ENCODE peak calls at places on chromosomes 6 and 20, in ten cellular contexts. One of them, this sample, is unnamed.

GRCh38 chr20:1460275-1460674 is 6.4 kb downstream of the NSFL1C start:
- DNase-seq in tibial nerve: no peak
- DNase-seq in breast epithelium: no peak
- DNase-seq in aorta: no peak
- DNase-seq in endothelial cell of umbilical vein: no peak
- DNase-seq in OCI-LY7: no peak
- DNase-seq in suprapubic skin: no peak
- DNase-seq in kidney: no peak
- DNase-seq in ovary: no peak
- DNase-seq in adipocyte: no peak
- DNase-seq in this sample: no peak

GRCh38 chr6:163133017-163133416 is 281.5 kb upstream of the QKI start:
- DNase-seq in tibial nerve: no peak
- DNase-seq in breast epithelium: no peak
- DNase-seq in aorta: no peak
- DNase-seq in endothelial cell of umbilical vein: no peak
- DNase-seq in OCI-LY7: no peak
- DNase-seq in suprapubic skin: no peak
- DNase-seq in kidney: no peak
- DNase-seq in ovary: no peak
- DNase-seq in adipocyte: no peak
- DNase-seq in this sample: no peak

GRCh38 chr20:3782597-3782996 is 1.3 kb upstream of the SPEF1 start:
- DNase-seq in tibial nerve: no peak
- DNase-seq in breast epithelium: no peak
- DNase-seq in aorta: peak; percentile 43
- DNase-seq in endothelial cell of umbilical vein: no peak
- DNase-seq in OCI-LY7: no peak
- DNase-seq in suprapubic skin: no peak
- DNase-seq in kidney: no peak
- DNase-seq in ovary: no peak
- DNase-seq in adipocyte: no peak
- DNase-seq in this sample: no peak

GRCh38 chr6:114100421-114100820 is 129.5 kb upstream of the HDAC2 start:
- DNase-seq in tibial nerve: no peak
- DNase-seq in breast epithelium: no peak
- DNase-seq in aorta: no peak
- DNase-seq in endothelial cell of umbilical vein: peak; percentile 3
- DNase-seq in OCI-LY7: no peak
- DNase-seq in suprapubic skin: no peak
- DNase-seq in kidney: no peak
- DNase-seq in ovary: no peak
- DNase-seq in adipocyte: no peak
- DNase-seq in this sample: no peak

GRCh38 chr6:1884313-1884712 is 274.6 kb downstream of the FOXC1 start:
- DNase-seq in tibial nerve: no peak
- DNase-seq in breast epithelium: no peak
- DNase-seq in aorta: no peak
- DNase-seq in endothelial cell of umbilical vein: no peak
- DNase-seq in OCI-LY7: no peak
- DNase-seq in suprapubic skin: no peak
- DNase-seq in kidney: no peak
- DNase-seq in ovary: no peak
- DNase-seq in adipocyte: no peak
- DNase-seq in this sample: no peak

GRCh38 chr6:126002755-126003390 is 16.5 kb downstream of the TRMT11 start:
- DNase-seq in tibial nerve: no peak
- DNase-seq in breast epithelium: no peak
- DNase-seq in aorta: no peak
- DNase-seq in endothelial cell of umbilical vein: no peak
- DNase-seq in OCI-LY7: no peak
- DNase-seq in suprapubic skin: no peak
- DNase-seq in kidney: no peak
- DNase-seq in ovary: no peak
- DNase-seq in adipocyte: no peak
- DNase-seq in this sample: no peak

GRCh38 chr6:42929928-42930360 is 664 bp downstream of the CNPY3 start:
- DNase-seq in tibial nerve: no peak
- DNase-seq in breast epithelium: no peak
- DNase-seq in aorta: peak; percentile 62
- DNase-seq in endothelial cell of umbilical vein: peak; percentile 72
- DNase-seq in OCI-LY7: peak; percentile 95
- DNase-seq in suprapubic skin: no peak
- DNase-seq in kidney: no peak
- DNase-seq in ovary: no peak
- DNase-seq in adipocyte: peak; percentile 83
- DNase-seq in this sample: peak; percentile 46

GRCh38 chr6:45830441-45831139 is 185.1 kb downstream of the CLIC5 start:
- DNase-seq in tibial nerve: no peak
- DNase-seq in breast epithelium: no peak
- DNase-seq in aorta: no peak
- DNase-seq in endothelial cell of umbilical vein: no peak
- DNase-seq in OCI-LY7: peak; percentile 16
- DNase-seq in suprapubic skin: no peak
- DNase-seq in kidney: no peak
- DNase-seq in ovary: no peak
- DNase-seq in adipocyte: no peak
- DNase-seq in this sample: no peak

GRCh38 chr6:13615802-13616140 is 636 bp downstream of the NOL7 start:
- DNase-seq in tibial nerve: peak; percentile 22
- DNase-seq in breast epithelium: no peak
- DNase-seq in aorta: peak; percentile 76
- DNase-seq in endothelial cell of umbilical vein: no peak
- DNase-seq in OCI-LY7: peak; percentile 48
- DNase-seq in suprapubic skin: peak; percentile 74
- DNase-seq in kidney: peak; percentile 84
- DNase-seq in ovary: peak; percentile 55
- DNase-seq in adipocyte: peak; percentile 82
- DNase-seq in this sample: peak; percentile 43

GRCh38 chr20:18739785-18740184 is 73.8 kb upstream of the SCP2D1 start:
- DNase-seq in tibial nerve: no peak
- DNase-seq in breast epithelium: no peak
- DNase-seq in aorta: no peak
- DNase-seq in endothelial cell of umbilical vein: no peak
- DNase-seq in OCI-LY7: no peak
- DNase-seq in suprapubic skin: no peak
- DNase-seq in kidney: peak; percentile 70
- DNase-seq in ovary: peak; percentile 52
- DNase-seq in adipocyte: peak; percentile 72
- DNase-seq in this sample: no peak

GRCh38 chr20:63202811-63203526 is 13.0 kb downstream of the YTHDF1 start:
- DNase-seq in tibial nerve: no peak
- DNase-seq in breast epithelium: no peak
- DNase-seq in aorta: no peak
- DNase-seq in endothelial cell of umbilical vein: no peak
- DNase-seq in OCI-LY7: no peak
- DNase-seq in suprapubic skin: no peak
- DNase-seq in kidney: peak; percentile 54
- DNase-seq in ovary: no peak
- DNase-seq in adipocyte: no peak
- DNase-seq in this sample: no peak

GRCh38 chr6:35511980-35512379 is 716 bp downstream of the TULP1 start:
- DNase-seq in tibial nerve: no peak
- DNase-seq in breast epithelium: no peak
- DNase-seq in aorta: no peak
- DNase-seq in endothelial cell of umbilical vein: no peak
- DNase-seq in OCI-LY7: no peak
- DNase-seq in suprapubic skin: no peak
- DNase-seq in kidney: no peak
- DNase-seq in ovary: no peak
- DNase-seq in adipocyte: no peak
- DNase-seq in this sample: no peak

GRCh38 chr6:113591896-113592827 is 265.0 kb upstream of the MARCKS start:
- DNase-seq in tibial nerve: no peak
- DNase-seq in breast epithelium: no peak
- DNase-seq in aorta: no peak
- DNase-seq in endothelial cell of umbilical vein: peak; percentile 78
- DNase-seq in OCI-LY7: no peak
- DNase-seq in suprapubic skin: no peak
- DNase-seq in kidney: no peak
- DNase-seq in ovary: no peak
- DNase-seq in adipocyte: peak; percentile 64
- DNase-seq in this sample: no peak

GRCh38 chr6:7996538-7997225 is 67.5 kb downstream of the BLOC1S5 start:
- DNase-seq in tibial nerve: no peak
- DNase-seq in breast epithelium: no peak
- DNase-seq in aorta: no peak
- DNase-seq in endothelial cell of umbilical vein: peak; percentile 95
- DNase-seq in OCI-LY7: no peak
- DNase-seq in suprapubic skin: no peak
- DNase-seq in kidney: no peak
- DNase-seq in ovary: no peak
- DNase-seq in adipocyte: peak; percentile 63
- DNase-seq in this sample: no peak

GRCh38 chr6:5582758-5583157 is 321.4 kb downstream of the FARS2 start:
- DNase-seq in tibial nerve: no peak
- DNase-seq in breast epithelium: no peak
- DNase-seq in aorta: no peak
- DNase-seq in endothelial cell of umbilical vein: no peak
- DNase-seq in OCI-LY7: no peak
- DNase-seq in suprapubic skin: no peak
- DNase-seq in kidney: no peak
- DNase-seq in ovary: no peak
- DNase-seq in adipocyte: no peak
- DNase-seq in this sample: no peak

GRCh38 chr6:37149750-37150149 is 20.2 kb upstream of the PIM1 start:
- DNase-seq in tibial nerve: no peak
- DNase-seq in breast epithelium: no peak
- DNase-seq in aorta: no peak
- DNase-seq in endothelial cell of umbilical vein: no peak
- DNase-seq in OCI-LY7: no peak
- DNase-seq in suprapubic skin: no peak
- DNase-seq in kidney: no peak
- DNase-seq in ovary: no peak
- DNase-seq in adipocyte: no peak
- DNase-seq in this sample: no peak

DNA sequence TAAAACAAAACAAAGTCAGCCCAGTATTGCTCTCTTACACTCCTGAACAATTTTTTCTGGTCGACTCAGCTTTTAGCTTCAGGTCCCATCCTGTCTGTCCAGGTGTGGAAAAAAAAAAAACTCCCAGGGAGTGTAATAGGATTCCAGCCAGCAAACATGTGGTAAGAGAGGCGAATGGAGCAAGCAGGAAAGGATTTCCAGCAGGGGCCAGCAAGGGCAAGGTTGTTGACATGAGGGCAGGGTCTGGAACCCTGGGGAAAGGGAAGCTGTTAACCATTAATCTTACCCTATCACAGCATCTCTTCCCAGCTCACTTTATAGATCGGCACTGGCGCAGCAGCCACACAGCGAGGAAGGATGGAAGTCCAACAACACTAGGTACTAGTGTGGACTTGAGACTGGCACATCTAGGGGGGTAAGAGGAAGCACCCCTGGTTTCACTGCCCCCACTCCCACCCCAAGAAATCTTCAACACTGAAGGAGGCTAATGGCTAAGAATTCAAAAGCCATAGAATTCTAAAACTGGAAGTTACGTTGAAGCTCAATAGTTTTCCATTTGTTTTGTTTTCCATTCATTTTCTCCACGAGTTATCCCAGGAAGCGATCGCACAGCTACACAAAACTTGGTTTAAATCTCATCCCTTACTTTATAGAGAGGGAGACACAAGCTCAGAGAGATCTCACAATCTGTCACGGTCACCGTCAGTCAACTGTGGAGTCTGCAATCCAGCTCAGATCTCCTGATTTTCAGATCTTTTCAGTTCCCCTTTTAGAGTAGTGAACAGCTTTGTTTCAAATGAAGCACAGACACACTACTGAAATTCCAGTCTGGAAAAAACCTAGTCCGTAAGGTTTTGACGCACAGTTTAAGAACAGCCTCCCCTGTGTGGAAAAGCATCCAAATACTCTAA is 53.4 kb downstream of the SLC22A23 start:
- DNase-seq in tibial nerve: no peak
- DNase-seq in breast epithelium: no peak
- DNase-seq in aorta: no peak
- DNase-seq in endothelial cell of umbilical vein: peak; percentile 15
- DNase-seq in OCI-LY7: no peak
- DNase-seq in suprapubic skin: no peak
- DNase-seq in kidney: no peak
- DNase-seq in ovary: no peak
- DNase-seq in adipocyte: no peak
- DNase-seq in this sample: no peak
- H3K4me1 ChIP-seq in tibial nerve: peaks cover 3% of the 10 kb centered on the region
- H3K4me1 ChIP-seq in breast epithelium: peaks cover 7% of the 10 kb centered on the region
- H3K4me1 ChIP-seq in aorta: no peaks in the 10 kb centered on the region
- H3K4me1 ChIP-seq in endothelial cell of umbilical vein: no peaks in the 10 kb centered on the region
- H3K4me1 ChIP-seq in OCI-LY7: no peaks in the 10 kb centered on the region
- H3K4me1 ChIP-seq in suprapubic skin: peaks cover 54% of the 10 kb centered on the region
- H3K4me1 ChIP-seq in kidney: peaks cover 46% of the 10 kb centered on the region
- H3K4me1 ChIP-seq in ovary: peaks cover 9% of the 10 kb centered on the region
- H3K4me1 ChIP-seq in adipocyte: peaks cover 65% of the 10 kb centered on the region
- H3K4me1 ChIP-seq in this sample: no peaks in the 10 kb centered on the region

GRCh38 chr6:137874204-137875001 is 7.3 kb downstream of the TNFAIP3 start:
- DNase-seq in tibial nerve: no peak
- DNase-seq in breast epithelium: no peak
- DNase-seq in aorta: no peak
- DNase-seq in endothelial cell of umbilical vein: peak; percentile 49
- DNase-seq in OCI-LY7: no peak
- DNase-seq in suprapubic skin: no peak
- DNase-seq in kidney: no peak
- DNase-seq in ovary: no peak
- DNase-seq in adipocyte: no peak
- DNase-seq in this sample: no peak
- H3K4me1 ChIP-seq in tibial nerve: peaks cover 55% of the 10 kb centered on the region
- H3K4me1 ChIP-seq in breast epithelium: no peaks in the 10 kb centered on the region
- H3K4me1 ChIP-seq in aorta: no peaks in the 10 kb centered on the region
- H3K4me1 ChIP-seq in endothelial cell of umbilical vein: peaks cover 41% of the 10 kb centered on the region
- H3K4me1 ChIP-seq in OCI-LY7: peaks cover 42% of the 10 kb centered on the region
- H3K4me1 ChIP-seq in suprapubic skin: peaks cover 67% of the 10 kb centered on the region
- H3K4me1 ChIP-seq in kidney: no peaks in the 10 kb centered on the region
- H3K4me1 ChIP-seq in ovary: peaks cover 10% of the 10 kb centered on the region
- H3K4me1 ChIP-seq in adipocyte: peaks cover 73% of the 10 kb centered on the region
- H3K4me1 ChIP-seq in this sample: peaks cover 51% of the 10 kb centered on the region

GRCh38 chr6:129731396-129731795 is 21.4 kb upstream of the ARHGAP18 start:
- DNase-seq in tibial nerve: no peak
- DNase-seq in breast epithelium: no peak
- DNase-seq in aorta: no peak
- DNase-seq in endothelial cell of umbilical vein: no peak
- DNase-seq in OCI-LY7: no peak
- DNase-seq in suprapubic skin: no peak
- DNase-seq in kidney: no peak
- DNase-seq in ovary: no peak
- DNase-seq in adipocyte: no peak
- DNase-seq in this sample: no peak
- H3K4me1 ChIP-seq in tibial nerve: no peaks in the 10 kb centered on the region
- H3K4me1 ChIP-seq in breast epithelium: no peaks in the 10 kb centered on the region
- H3K4me1 ChIP-seq in aorta: no peaks in the 10 kb centered on the region
- H3K4me1 ChIP-seq in endothelial cell of umbilical vein: peaks cover 7% of the 10 kb centered on the region
- H3K4me1 ChIP-seq in OCI-LY7: no peaks in the 10 kb centered on the region
- H3K4me1 ChIP-seq in suprapubic skin: no peaks in the 10 kb centered on the region
- H3K4me1 ChIP-seq in kidney: peaks cover 2% of the 10 kb centered on the region
- H3K4me1 ChIP-seq in ovary: no peaks in the 10 kb centered on the region
- H3K4me1 ChIP-seq in adipocyte: peaks cover 7% of the 10 kb centered on the region
- H3K4me1 ChIP-seq in this sample: no peaks in the 10 kb centered on the region

DNA sequence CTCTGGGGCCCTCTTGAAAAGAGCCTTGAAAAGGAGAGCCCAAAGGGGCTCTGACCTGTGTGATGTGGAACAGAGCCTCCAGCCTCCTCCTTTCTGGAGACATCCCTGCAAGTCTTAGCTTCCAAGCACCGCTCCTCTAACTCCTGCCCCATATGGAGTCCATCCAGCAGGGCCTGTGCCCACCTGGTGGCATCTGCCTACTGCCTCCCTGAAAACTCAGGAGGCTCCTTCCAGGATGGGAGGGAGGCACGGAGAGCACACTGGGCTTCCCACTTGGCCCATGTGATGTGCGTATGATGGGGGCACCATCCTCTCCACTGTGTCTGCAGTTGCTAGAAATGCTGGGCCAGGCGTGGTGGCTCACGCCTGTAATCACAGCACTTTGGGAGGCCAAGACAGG is 98.1 kb downstream of the SYNDIG1 start:
- DNase-seq in tibial nerve: no peak
- DNase-seq in breast epithelium: no peak
- DNase-seq in aorta: no peak
- DNase-seq in endothelial cell of umbilical vein: no peak
- DNase-seq in OCI-LY7: no peak
- DNase-seq in suprapubic skin: no peak
- DNase-seq in kidney: peak; percentile 26
- DNase-seq in ovary: no peak
- DNase-seq in adipocyte: no peak
- DNase-seq in this sample: no peak
- H3K4me1 ChIP-seq in tibial nerve: no peaks in the 10 kb centered on the region
- H3K4me1 ChIP-seq in breast epithelium: no peaks in the 10 kb centered on the region
- H3K4me1 ChIP-seq in aorta: no peaks in the 10 kb centered on the region
- H3K4me1 ChIP-seq in endothelial cell of umbilical vein: no peaks in the 10 kb centered on the region
- H3K4me1 ChIP-seq in OCI-LY7: no peaks in the 10 kb centered on the region
- H3K4me1 ChIP-seq in suprapubic skin: no peaks in the 10 kb centered on the region
- H3K4me1 ChIP-seq in kidney: no peaks in the 10 kb centered on the region
- H3K4me1 ChIP-seq in ovary: no peaks in the 10 kb centered on the region
- H3K4me1 ChIP-seq in adipocyte: no peaks in the 10 kb centered on the region
- H3K4me1 ChIP-seq in this sample: no peaks in the 10 kb centered on the region

This sample was measured in CD8-positive, alpha-beta memory T cell.